ENCODE peak calls at places on chromosomes 5 and 9, in eight cellular contexts. R is transverse colon; Z is uterus; C is body of pancreas; G is OCI-LY7; T is HCT116; Q is SK-N-SH; X is CD4-positive, alpha-beta memory T cell. L is an unnamed sample. For H3K4me1, the result is how much of the 10 kb centered on the place peaks cover.

GRCh38 chr9:122218070-122218884 is 10.5 kb downstream of the LHX6 start:
- DNase-seq in R (no peak), Z (no peak), C (no peak), G (no peak), T (no peak), Q (no peak), X (no peak), L (no peak)

GRCh38 chr5:178532666-178533065 is 57.5 kb downstream of the COL23A1 start:
- DNase-seq in R (no peak), Z (no peak), C (no peak), G (no peak), T (no peak), Q (no peak), X (no peak), L (no peak)

GRCh38 chr5:108003178-108003577 is 332.4 kb upstream of the EFNA5 start:
- DNase-seq in R (no peak), Z (no peak), C (no peak), G (peak), T (no peak), Q (peak), X (no peak), L (no peak)

GRCh38 chr5:175032741-175033151 is 308.4 kb downstream of the MSX2 start:
- DNase-seq in R (no peak), Z (no peak), C (no peak), G (no peak), T (no peak), Q (no peak), X (no peak), L (no peak)

GRCh38 chr5:120538644-120539043 is 74.5 kb downstream of the PRR16 start:
- DNase-seq in R (no peak), Z (no peak), C (no peak), G (no peak), T (no peak), Q (no peak), X (no peak), L (no peak)

GRCh38 chr9:108444400-108445358 is 411.1 kb downstream of the ACTL7B start:
- DNase-seq in R (no peak), Z (peak), C (peak), G (no peak), T (peak), Q (no peak), X (no peak), L (peak)

GRCh38 chr5:34957857-34958690 is 28.7 kb downstream of the DNAJC21 start:
- DNase-seq in R (no peak), Z (no peak), C (peak), G (peak), T (no peak), Q (peak), X (no peak), L (peak)

GRCh38 chr5:176748073-176748966 is 62.0 kb upstream of the UNC5A start:
- DNase-seq in R (no peak), Z (no peak), C (no peak), G (no peak), T (no peak), Q (peak), X (no peak), L (no peak)

GRCh38 chr5:163889369-163889768 is 383.9 kb downstream of the MAT2B start:
- DNase-seq in R (no peak), Z (no peak), C (no peak), G (no peak), T (no peak), Q (no peak), X (no peak), L (no peak)

GRCh38 chr9:131420913-131421312 is 27.0 kb downstream of the PRRC2B start:
- DNase-seq in R (no peak), Z (no peak), C (no peak), G (no peak), T (no peak), Q (peak), X (no peak), L (no peak)

GRCh38 chr5:6837519-6838110 is 124.4 kb downstream of the TENT4A start:
- DNase-seq in R (peak), Z (no peak), C (no peak), G (peak), T (no peak), Q (peak), X (no peak), L (no peak)

GRCh38 chr9:117335797-117336435 is 78.9 kb downstream of the ASTN2 start:
- DNase-seq in R (no peak), Z (no peak), C (no peak), G (no peak), T (no peak), Q (peak), X (no peak), L (no peak)

GRCh38 chr9:92208693-92209524 is 84.6 kb downstream of the IARS1 start:
- DNase-seq in R (no peak), Z (no peak), C (no peak), G (no peak), T (no peak), Q (no peak), X (no peak), L (no peak)

GRCh38 chr9:96553070-96553469 is 66.6 kb downstream of the CDC14B start:
- DNase-seq in R (no peak), Z (no peak), C (no peak), G (no peak), T (no peak), Q (no peak), X (no peak), L (no peak)

GRCh38 chr5:52837068-52837467 is 49.4 kb downstream of the ITGA1 start:
- DNase-seq in R (no peak), Z (peak), C (no peak), G (no peak), T (no peak), Q (no peak), X (no peak), L (peak)

GRCh38 chr9:86600291-86600690 is 246.1 kb upstream of the TUT7 start:
- DNase-seq in R (no peak), Z (no peak), C (no peak), G (no peak), T (no peak), Q (no peak), X (no peak), L (no peak)

GRCh38 chr9:110161940-110162339 is 46.0 kb downstream of the C9orf152 start:
- DNase-seq in R (no peak), Z (no peak), C (no peak), G (peak), T (no peak), Q (no peak), X (no peak), L (no peak)

GRCh38 chr5:173771058-173771742 is 116.9 kb upstream of the CPEB4 start:
- DNase-seq in R (no peak), Z (no peak), C (no peak), G (no peak), T (no peak), Q (no peak), X (no peak), L (peak)

GRCh38 chr5:131783874-131784273 is 12.9 kb downstream of the FNIP1 start:
- DNase-seq in R (no peak), Z (no peak), C (no peak), G (no peak), T (no peak), Q (no peak), X (no peak), L (peak)

GRCh38 chr9:92763721-92764380 is 782 bp downstream of the BICD2 start:
- DNase-seq in R (peak), Z (no peak), C (peak), G (peak), T (no peak), Q (peak), X (peak), L (peak)

GRCh38 chr5:73867344-73868335 is 241.6 kb downstream of the ARHGEF28 start:
- DNase-seq in R (no peak), Z (no peak), C (no peak), G (no peak), T (no peak), Q (no peak), X (no peak), L (no peak)

GRCh38 chr5:8842906-8843590 is 702.8 kb downstream of the SEMA5A start:
- DNase-seq in R (no peak), Z (no peak), C (no peak), G (no peak), T (no peak), Q (peak), X (no peak), L (peak)

GRCh38 chr9:72952394-72952720 is 496 bp downstream of the ALDH1A1 start:
- DNase-seq in R (no peak), Z (no peak), C (no peak), G (no peak), T (no peak), Q (no peak), X (no peak), L (no peak)

GRCh38 chr5:127088226-127088625 is 14.9 kb upstream of the C5orf63 start:
- DNase-seq in R (peak), Z (no peak), C (peak), G (no peak), T (no peak), Q (no peak), X (no peak), L (no peak)

GRCh38 chr9:20087481-20087880 is 298.6 kb upstream of the SLC24A2 start:
- DNase-seq in R (no peak), Z (no peak), C (no peak), G (no peak), T (no peak), Q (no peak), X (no peak), L (no peak)

GRCh38 chr5:5884593-5884992 is 462.1 kb downstream of the ICE1 start:
- DNase-seq in R (no peak), Z (no peak), C (no peak), G (no peak), T (no peak), Q (no peak), X (no peak), L (no peak)

GRCh38 chr5:61632064-61632463 is 300.0 kb downstream of the ZSWIM6 start:
- DNase-seq in R (no peak), Z (no peak), C (no peak), G (no peak), T (no peak), Q (no peak), X (no peak), L (no peak)

GRCh38 chr9:22216730-22217160 is 207.6 kb upstream of the CDKN2B start:
- DNase-seq in R (no peak), Z (no peak), C (no peak), G (no peak), T (peak), Q (no peak), X (no peak), L (no peak)

GRCh38 chr5:78611161-78611605 is 37.4 kb downstream of the LHFPL2 start:
- DNase-seq in R (no peak), Z (no peak), C (no peak), G (no peak), T (no peak), Q (no peak), X (no peak), L (peak)

GRCh38 chr9:99822596-99823391 is 1.1 kb downstream of the NR4A3 start:
- DNase-seq in R (peak), Z (peak), C (peak), G (peak), T (no peak), Q (peak), X (peak), L (peak)

GRCh38 chr9:91771864-91772263 is 178.2 kb downstream of the ROR2 start:
- DNase-seq in R (no peak), Z (no peak), C (no peak), G (no peak), T (no peak), Q (no peak), X (no peak), L (no peak)

GRCh38 chr9:16461231-16461840 is 409.1 kb downstream of the BNC2 start:
- DNase-seq in R (no peak), Z (no peak), C (no peak), G (no peak), T (no peak), Q (no peak), X (no peak), L (peak)

GRCh38 chr5:173826921-173827350 is 61.2 kb upstream of the CPEB4 start:
- DNase-seq in R (no peak), Z (no peak), C (no peak), G (no peak), T (no peak), Q (no peak), X (no peak), L (no peak)

GRCh38 chr9:129654641-129655040 is 10.8 kb upstream of the PRRX2 start:
- DNase-seq in R (no peak), Z (no peak), C (no peak), G (no peak), T (no peak), Q (no peak), X (no peak), L (no peak)

GRCh38 chr9:113955076-113955752 is 79.1 kb downstream of the ZNF618 start:
- DNase-seq in R (no peak), Z (no peak), C (no peak), G (no peak), T (no peak), Q (no peak), X (no peak), L (no peak)

GRCh38 chr5:171616002-171616780 is 169.4 kb upstream of the SMIM23 start:
- DNase-seq in R (no peak), Z (no peak), C (no peak), G (no peak), T (no peak), Q (peak), X (no peak), L (peak)

GRCh38 chr5:78644741-78645300 is 3.8 kb downstream of the LHFPL2 start:
- DNase-seq in R (no peak), Z (no peak), C (no peak), G (no peak), T (no peak), Q (no peak), X (no peak), L (no peak)

GRCh38 chr5:58979090-58979489 is 396.2 kb downstream of the RAB3C start:
- DNase-seq in R (no peak), Z (no peak), C (no peak), G (no peak), T (no peak), Q (no peak), X (no peak), L (no peak)
- H3K4me1 ChIP-seq in R (under half), Z (under half), C (under half), G (under half), T (under half), Q (under half), X (under half), L (under half)

DNA sequence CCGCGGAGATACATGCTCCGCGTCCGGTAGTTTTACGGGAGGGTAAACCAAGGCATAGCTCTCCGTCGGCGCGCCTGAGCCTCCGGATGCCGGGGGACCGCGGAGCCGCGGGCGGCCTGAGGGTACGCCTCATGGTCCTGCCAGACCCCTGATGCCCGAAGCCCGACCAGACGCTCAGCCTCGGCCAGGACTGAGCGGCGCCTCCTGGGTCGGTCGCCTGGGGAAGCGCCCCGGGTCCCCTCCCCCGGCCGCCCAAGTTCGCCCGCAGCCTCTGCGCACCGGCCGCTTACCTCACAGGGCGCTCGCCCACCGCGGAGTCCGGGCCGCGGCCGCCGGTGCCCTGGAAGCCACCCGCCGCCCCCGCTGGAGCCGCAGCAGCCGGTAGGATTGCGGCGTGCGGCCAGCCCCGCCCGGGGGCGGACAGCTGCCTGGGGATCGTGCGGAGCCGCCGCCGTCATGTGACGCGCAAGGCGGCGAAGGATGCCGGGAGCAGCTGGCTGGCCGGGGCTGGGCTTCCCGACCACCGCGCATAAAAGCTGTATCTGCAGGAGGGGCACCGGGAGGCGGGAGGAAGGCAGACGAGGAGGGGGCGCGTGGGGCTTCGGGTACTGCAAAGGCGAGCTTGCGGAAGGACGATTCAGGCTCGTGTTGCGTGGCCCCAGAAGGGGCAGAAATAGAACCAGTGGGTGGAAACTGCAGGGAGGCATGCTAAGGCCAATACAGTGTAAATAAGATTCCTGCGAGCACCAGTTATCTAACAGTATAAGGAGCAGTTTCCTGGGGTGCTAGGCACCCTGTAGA is at the start of gene FBXO10:
- DNase-seq in R (peak), Z (peak), C (peak), G (peak), T (no peak), Q (peak), X (peak), L (peak)
- H3K4me1 ChIP-seq in R (under half), Z (under half), C (under half), G (under half), T (under half), Q (under half), X (under half), L (under half)

DNA sequence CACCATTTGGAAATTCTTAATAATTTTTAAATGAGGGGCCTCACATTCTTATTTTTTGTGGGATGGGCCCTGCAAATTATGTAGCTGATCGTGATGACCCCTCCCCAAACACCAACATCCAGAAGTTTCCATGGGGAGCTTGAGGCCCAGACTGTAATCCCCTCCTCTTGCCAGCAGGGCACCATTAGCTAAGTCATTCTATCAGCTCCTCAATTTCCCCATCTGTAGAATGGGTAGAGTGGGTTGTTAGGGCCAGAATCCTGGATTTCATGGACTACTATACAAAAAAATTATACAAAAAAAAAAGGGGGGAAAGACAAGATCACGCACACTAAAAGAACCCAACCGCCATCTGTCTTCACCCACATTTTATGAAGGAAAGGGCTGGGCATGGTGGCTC is 38.4 kb downstream of the SHB start:
- DNase-seq in R (no peak), Z (no peak), C (no peak), G (no peak), T (no peak), Q (no peak), X (no peak), L (no peak)
- H3K4me1 ChIP-seq in R (half or more), Z (under half), C (half or more), G (under half), T (half or more), Q (under half), X (under half), L (under half)

GRCh38 chr5:37198066-37198465 is 51.1 kb downstream of the CPLANE1 start:
- DNase-seq in R (no peak), Z (no peak), C (no peak), G (no peak), T (no peak), Q (no peak), X (no peak), L (no peak)
- H3K4me1 ChIP-seq in R (under half), Z (under half), C (under half), G (under half), T (under half), Q (under half), X (under half), L (under half)

GRCh38 chr9:115642285-115642684 is 511.3 kb upstream of the PAPPA start:
- DNase-seq in R (no peak), Z (no peak), C (no peak), G (no peak), T (no peak), Q (no peak), X (no peak), L (no peak)
- H3K4me1 ChIP-seq in R (under half), Z (under half), C (under half), G (under half), T (under half), Q (under half), X (under half), L (under half)

DNA sequence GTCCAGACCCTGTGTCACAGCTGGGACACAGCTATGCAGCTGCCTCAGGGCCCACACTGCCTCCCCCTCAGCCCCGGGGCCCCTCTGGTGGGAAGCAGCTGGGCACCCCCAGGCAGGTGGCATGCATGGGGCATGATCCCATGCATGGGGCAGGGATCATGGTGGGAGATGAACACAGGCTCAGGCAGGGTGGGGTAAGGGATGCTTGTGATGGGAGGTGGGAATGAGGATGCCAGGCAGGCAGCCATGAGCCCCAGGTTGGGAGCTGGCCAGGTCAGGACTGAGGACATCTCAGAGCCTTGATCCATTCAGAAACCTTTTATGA is 19.7 kb downstream of the EEIG1 start:
- DNase-seq in R (no peak), Z (no peak), C (no peak), G (no peak), T (no peak), Q (no peak), X (no peak), L (no peak)
- H3K4me1 ChIP-seq in R (half or more), Z (under half), C (half or more), G (half or more), T (half or more), Q (under half), X (half or more), L (under half)